ENCODE peak calls at places on chromosomes 6 and 20, in nine cellular contexts. One of them, this sample, is unnamed.
A peak's percentile ranks its signal among the peaks of the same experiment; 100 is the strongest.

GRCh38 chr6:72938104-72938503 is 287.2 kb downstream of the KHDC1L start:
- DNase-seq in iPS-NIHi11: no peak
- DNase-seq in NCI-H460: no peak
- DNase-seq in H1: no peak
- DNase-seq in K562: no peak
- DNase-seq in ascending aorta: no peak
- DNase-seq in H4: no peak
- DNase-seq in pancreas: no peak
- DNase-seq in GM23338: no peak
- DNase-seq in this sample: no peak

GRCh38 chr20:18031888-18032509 is 25.7 kb downstream of the OVOL2 start:
- DNase-seq in K562: no peak
- DNase-seq in pancreas: no peak
- DNase-seq in GM23338: no peak
- DNase-seq in iPS-NIHi11: no peak
- DNase-seq in NCI-H460: no peak
- DNase-seq in H1: no peak
- DNase-seq in H4: no peak
- DNase-seq in ascending aorta: no peak
- DNase-seq in this sample: no peak

GRCh38 chr20:38880952-38881735 is 45.1 kb upstream of the FAM83D start:
- DNase-seq in NCI-H460: no peak
- DNase-seq in H4: peak; percentile 23
- DNase-seq in K562: no peak
- DNase-seq in GM23338: no peak
- DNase-seq in ascending aorta: no peak
- DNase-seq in iPS-NIHi11: no peak
- DNase-seq in pancreas: no peak
- DNase-seq in H1: no peak
- DNase-seq in this sample: no peak

GRCh38 chr6:138485005-138485545 is 14.2 kb downstream of the NHSL1 start:
- DNase-seq in NCI-H460: no peak
- DNase-seq in K562: no peak
- DNase-seq in ascending aorta: no peak
- DNase-seq in H1: no peak
- DNase-seq in H4: no peak
- DNase-seq in GM23338: peak; percentile 57
- DNase-seq in iPS-NIHi11: peak; percentile 24
- DNase-seq in pancreas: no peak
- DNase-seq in this sample: no peak

GRCh38 chr6:135860361-135860760 is 8.9 kb downstream of the PDE7B start:
- DNase-seq in GM23338: no peak
- DNase-seq in ascending aorta: no peak
- DNase-seq in pancreas: no peak
- DNase-seq in K562: no peak
- DNase-seq in H1: no peak
- DNase-seq in H4: no peak
- DNase-seq in iPS-NIHi11: no peak
- DNase-seq in NCI-H460: no peak
- DNase-seq in this sample: no peak

GRCh38 chr6:62283828-62284411 is 2.1 kb downstream of the KHDRBS2 start:
- DNase-seq in iPS-NIHi11: peak; percentile 5
- DNase-seq in K562: no peak
- DNase-seq in H4: peak; percentile 4
- DNase-seq in GM23338: peak; percentile 60
- DNase-seq in H1: no peak
- DNase-seq in NCI-H460: peak; percentile 3
- DNase-seq in pancreas: no peak
- DNase-seq in ascending aorta: no peak
- DNase-seq in this sample: no peak

GRCh38 chr6:10555625-10556309 is 34.6 kb downstream of the GCNT2 start:
- DNase-seq in GM23338: peak; percentile 91
- DNase-seq in ascending aorta: peak; percentile 84
- DNase-seq in pancreas: peak; percentile 42
- DNase-seq in K562: no peak
- DNase-seq in H4: no peak
- DNase-seq in iPS-NIHi11: peak; percentile 73
- DNase-seq in NCI-H460: no peak
- DNase-seq in H1: peak; percentile 70
- DNase-seq in this sample: peak; percentile 84

GRCh38 chr6:79546186-79546585 is 9.0 kb upstream of the LCA5 start:
- DNase-seq in H1: no peak
- DNase-seq in ascending aorta: no peak
- DNase-seq in NCI-H460: no peak
- DNase-seq in pancreas: no peak
- DNase-seq in GM23338: no peak
- DNase-seq in K562: no peak
- DNase-seq in iPS-NIHi11: no peak
- DNase-seq in H4: no peak
- DNase-seq in this sample: no peak

GRCh38 chr6:41036601-41037000 is 2.4 kb downstream of the UNC5CL start:
- DNase-seq in H4: no peak
- DNase-seq in iPS-NIHi11: no peak
- DNase-seq in GM23338: no peak
- DNase-seq in NCI-H460: no peak
- DNase-seq in ascending aorta: no peak
- DNase-seq in H1: no peak
- DNase-seq in pancreas: no peak
- DNase-seq in K562: no peak
- DNase-seq in this sample: no peak